ENCODE peak calls at places on chromosome 3, in nine cellular contexts. Q is renal cortical epithelial cell; D is activated gamma-delta T cell treated with Interleukin-2 at 50 U/mL for 16 hours; E is head of caudate nucleus; S is substantia nigra; Z is AG08396; L is stimulated activated CD8-positive, alpha-beta memory T cell treated with anti-CD3 and anti-CD28 coated beads, Interleukin-7, amount 100 ng/mL, for 4 hours; J is stimulated activated CD4-positive, alpha-beta T cell treated with anti-CD3 and anti-CD28 coated beads, Interleukin-2, amount 100 ng/mL, for 48 hours; T is IMR-90. O is an unnamed sample.

GRCh38 chr3:20080956-20081554 is 40.8 kb downstream of the KAT2B start:
- DNase-seq in E (peak), T (peak), Q (peak), D (peak), S (peak), L (peak), J (no peak), Z (no peak), O (no peak)

GRCh38 chr3:192831111-192831644 is 86.5 kb downstream of the MB21D2 start:
- DNase-seq in D (no peak), Q (no peak), J (peak), L (no peak), Z (peak), E (no peak), T (peak), S (no peak), O (peak)

GRCh38 chr3:108838411-108838810 is 15.8 kb downstream of the TRAT1 start:
- DNase-seq in D (peak), S (no peak), T (no peak), J (peak), L (peak), E (no peak), Q (no peak), Z (no peak), O (no peak)

GRCh38 chr3:38119802-38120689 is 16.9 kb downstream of the ACAA1 start:
- DNase-seq in Z (no peak), Q (no peak), J (no peak), L (no peak), S (no peak), E (no peak), D (no peak), T (no peak), O (no peak)

GRCh38 chr3:120926146-120926545 is 18.1 kb downstream of the STXBP5L start:
- DNase-seq in Z (no peak), J (no peak), E (no peak), Q (no peak), S (no peak), D (no peak), T (no peak), L (no peak), O (no peak)

GRCh38 chr3:153513236-153513635 is 351.2 kb downstream of the RAP2B start:
- DNase-seq in Z (peak), D (no peak), Q (peak), J (no peak), L (no peak), T (no peak), E (no peak), S (no peak), O (peak)

GRCh38 chr3:49902511-49903345 is 945 bp downstream of the MST1R start:
- DNase-seq in Z (no peak), S (no peak), J (no peak), Q (no peak), E (no peak), D (no peak), L (no peak), T (no peak), O (no peak)

GRCh38 chr3:183490653-183491052 is 62.2 kb upstream of the MCF2L2 start:
- DNase-seq in L (no peak), J (no peak), D (no peak), T (no peak), S (no peak), Z (no peak), E (no peak), Q (peak), O (no peak)

GRCh38 chr3:160174621-160175020 is 50.6 kb upstream of the C3orf80 start:
- DNase-seq in L (no peak), D (no peak), T (no peak), S (no peak), E (no peak), Z (no peak), J (no peak), Q (no peak), O (no peak)

GRCh38 chr3:126618760-126619159 is 36.2 kb downstream of the TXNRD3 start:
- DNase-seq in L (no peak), Z (no peak), T (no peak), Q (no peak), E (no peak), S (no peak), D (no peak), J (no peak), O (no peak)

GRCh38 chr3:29011441-29011840 is 269.4 kb upstream of the RBMS3 start:
- DNase-seq in D (no peak), S (no peak), J (no peak), E (no peak), Z (no peak), Q (no peak), L (no peak), T (no peak), O (no peak)

GRCh38 chr3:151841801-151842200 is 27.9 kb downstream of the AADAC start:
- DNase-seq in T (peak), J (no peak), E (no peak), Z (no peak), L (no peak), Q (no peak), D (no peak), S (no peak), O (peak)

GRCh38 chr3:62242846-62243245 is 130.5 kb downstream of the FEZF2 start:
- DNase-seq in J (no peak), S (no peak), L (no peak), T (no peak), D (no peak), Z (no peak), Q (no peak), E (no peak), O (no peak)

O was measured in trophoblast cell.